ENCODE peak calls at places on chromosomes 16 and 17, in six cellular contexts. J is pancreas; F is GOT3; E is M059J; U is HCEC 1CT; Q is stimulated activated CD8-positive, alpha-beta memory T cell treated with anti-CD3 and anti-CD28 coated beads, Interleukin-7, amount 100 ng/mL, for 1 hour. Z is an unnamed sample.

GRCh38 chr16:67936124-67936875 is at the start of gene PSMB10:
- DNase-seq in Q (no peak), U (peak), E (peak), F (no peak), J (peak), Z (peak)

GRCh38 chr17:31917065-31917529 is 15.6 kb upstream of the UTP6 start:
- DNase-seq in F (no peak), U (no peak), J (no peak), Q (no peak), E (no peak), Z (no peak)

GRCh38 chr17:42744283-42744805 is 496 bp downstream of the EZH1 start:
- DNase-seq in E (peak), U (peak), F (peak), J (peak), Q (peak), Z (peak)

GRCh38 chr16:62034236-62035114 is 1.8 kb downstream of the CDH8 start:
- DNase-seq in E (peak), U (no peak), Q (no peak), F (no peak), J (no peak), Z (no peak)

GRCh38 chr16:529012-529575 is 1.6 kb downstream of the CAPN15 start:
- DNase-seq in E (no peak), J (no peak), F (no peak), Q (no peak), U (no peak), Z (no peak)

GRCh38 chr16:67181346-67181745 is 2.4 kb downstream of the MATCAP1 start:
- DNase-seq in Q (no peak), U (peak), J (no peak), F (no peak), E (peak), Z (peak)

GRCh38 chr16:75931043-75931442 is 204.8 kb upstream of the CPHXL start:
- DNase-seq in E (peak), U (peak), J (no peak), F (no peak), Q (no peak), Z (peak)

GRCh38 chr17:39782481-39782880 is 44.7 kb downstream of the GRB7 start:
- DNase-seq in F (no peak), U (no peak), E (no peak), Q (no peak), J (no peak), Z (peak)

GRCh38 chr16:626787-627457 is 3.9 kb upstream of the WFIKKN1 start:
- DNase-seq in F (peak), J (no peak), U (peak), Q (no peak), E (peak), Z (peak)

GRCh38 chr16:22198547-22199293 is 7.4 kb upstream of the EEF2K start:
- DNase-seq in J (no peak), Q (no peak), F (no peak), E (peak), U (no peak), Z (no peak)